ENCODE peak calls at places on chromosomes 16 and 17, in eight cellular contexts. F, N, O, J, D, P, W and B are unnamed samples.

GRCh38 chr16:29662729-29663019 is 373 bp upstream of the SPN start:
- DNase-seq in F (no peak), N (no peak), O (peak; percentile 84), J (peak; percentile 96), D (peak; percentile 30), P (no peak), W (peak; percentile 59), B (no peak)

GRCh38 chr17:58789160-58789559 is 33.5 kb downstream of the PPM1E start:
- DNase-seq in F (no peak), N (no peak), O (no peak), J (no peak), D (no peak), P (no peak), W (no peak), B (no peak)

GRCh38 chr17:46842835-46843234 is 8.5 kb upstream of the WNT9B start:
- DNase-seq in F (no peak), N (no peak), O (no peak), J (no peak), D (no peak), P (no peak), W (no peak), B (no peak)

GRCh38 chr17:77828749-77829539 is 129.6 kb upstream of the TNRC6C start:
- DNase-seq in F (no peak), N (no peak), O (no peak), J (no peak), D (no peak), P (no peak), W (no peak), B (no peak)

GRCh38 chr16:67399218-67399733 is 6.0 kb upstream of the TPPP3 start:
- DNase-seq in F (no peak), N (no peak), O (no peak), J (no peak), D (peak; percentile 13), P (no peak), W (peak; percentile 20), B (peak; percentile 70)

GRCh38 chr16:17633146-17633966 is 162.6 kb upstream of the XYLT1 start:
- DNase-seq in F (no peak), N (no peak), O (no peak), J (no peak), D (no peak), P (no peak), W (no peak), B (no peak)

GRCh38 chr16:16150117-16150877 is 73.0 kb downstream of the ABCC6 start:
- DNase-seq in F (peak; percentile 84), N (no peak), O (no peak), J (no peak), D (no peak), P (no peak), W (no peak), B (peak; percentile 83)

GRCh38 chr17:79562117-79562805 is 48.6 kb downstream of the RBFOX3 start:
- DNase-seq in F (no peak), N (no peak), O (no peak), J (no peak), D (no peak), P (no peak), W (no peak), B (no peak)

GRCh38 chr17:16483021-16483645 is 8.9 kb downstream of the LRRC75A start:
- DNase-seq in F (no peak), N (no peak), O (no peak), J (no peak), D (no peak), P (no peak), W (no peak), B (no peak)

GRCh38 chr16:67437513-67437912 is 6.6 kb downstream of the HSD11B2 start:
- DNase-seq in F (no peak), N (no peak), O (no peak), J (no peak), D (no peak), P (no peak), W (no peak), B (no peak)

GRCh38 chr17:3659541-3660111 is 8.8 kb downstream of the TAX1BP3 start:
- DNase-seq in F (peak; percentile 87), N (peak; percentile 86), O (no peak), J (no peak), D (no peak), P (no peak), W (no peak), B (peak; percentile 93)